ENCODE peak calls at places on chromosomes 12 and 14, in eight cellular contexts. One of them, this sample, is unnamed.

GRCh38 chr12:93466625-93467350 is 526 bp upstream of the MRPL42 start:
- DNase-seq in GM23248: no peak
- DNase-seq in HCT116: no peak
- DNase-seq in OCI-LY7: no peak
- DNase-seq in SK-N-SH: no peak
- DNase-seq in GM23338: no peak
- DNase-seq in PC-3: no peak
- DNase-seq in hepatocyte: no peak
- DNase-seq in this sample: no peak

GRCh38 chr14:54567634-54568561 is 970 bp downstream of the SAMD4A start:
- DNase-seq in GM23248: peak
- DNase-seq in HCT116: no peak
- DNase-seq in OCI-LY7: peak
- DNase-seq in SK-N-SH: peak
- DNase-seq in GM23338: peak
- DNase-seq in PC-3: peak
- DNase-seq in hepatocyte: peak
- DNase-seq in this sample: peak

GRCh38 chr14:29227631-29228030 is 461.0 kb downstream of the FOXG1 start:
- DNase-seq in GM23248: peak
- DNase-seq in HCT116: no peak
- DNase-seq in OCI-LY7: no peak
- DNase-seq in SK-N-SH: no peak
- DNase-seq in GM23338: no peak
- DNase-seq in PC-3: no peak
- DNase-seq in hepatocyte: no peak
- DNase-seq in this sample: no peak

GRCh38 chr12:4849946-4850345 is 59.8 kb upstream of the KCNA1 start:
- DNase-seq in GM23248: no peak
- DNase-seq in HCT116: no peak
- DNase-seq in OCI-LY7: no peak
- DNase-seq in SK-N-SH: no peak
- DNase-seq in GM23338: no peak
- DNase-seq in PC-3: no peak
- DNase-seq in hepatocyte: no peak
- DNase-seq in this sample: no peak

GRCh38 chr14:90837355-90837754 is 21.1 kb upstream of the TTC7B start:
- DNase-seq in GM23248: peak
- DNase-seq in HCT116: no peak
- DNase-seq in OCI-LY7: no peak
- DNase-seq in SK-N-SH: no peak
- DNase-seq in GM23338: no peak
- DNase-seq in PC-3: no peak
- DNase-seq in hepatocyte: no peak
- DNase-seq in this sample: no peak

GRCh38 chr12:31599053-31599452 is 8.1 kb upstream of the DENND5B start:
- DNase-seq in GM23248: no peak
- DNase-seq in HCT116: no peak
- DNase-seq in OCI-LY7: peak
- DNase-seq in SK-N-SH: no peak
- DNase-seq in GM23338: no peak
- DNase-seq in PC-3: no peak
- DNase-seq in hepatocyte: no peak
- DNase-seq in this sample: no peak

GRCh38 chr12:60148109-60148508 is 552.3 kb downstream of the SLC16A7 start:
- DNase-seq in GM23248: peak
- DNase-seq in HCT116: no peak
- DNase-seq in OCI-LY7: no peak
- DNase-seq in SK-N-SH: no peak
- DNase-seq in GM23338: no peak
- DNase-seq in PC-3: peak
- DNase-seq in hepatocyte: peak
- DNase-seq in this sample: no peak

GRCh38 chr12:52696588-52696987 is 6.7 kb downstream of the KRT77 start:
- DNase-seq in GM23248: no peak
- DNase-seq in HCT116: no peak
- DNase-seq in OCI-LY7: no peak
- DNase-seq in SK-N-SH: no peak
- DNase-seq in GM23338: no peak
- DNase-seq in PC-3: no peak
- DNase-seq in hepatocyte: no peak
- DNase-seq in this sample: no peak

GRCh38 chr14:50531595-50532501 is 521 bp downstream of the MAP4K5 start:
- DNase-seq in GM23248: peak
- DNase-seq in HCT116: no peak
- DNase-seq in OCI-LY7: peak
- DNase-seq in SK-N-SH: peak
- DNase-seq in GM23338: peak
- DNase-seq in PC-3: peak
- DNase-seq in hepatocyte: peak
- DNase-seq in this sample: peak

GRCh38 chr14:49586673-49587460 is 687 bp upstream of the RPS29 start:
- DNase-seq in GM23248: peak
- DNase-seq in HCT116: peak
- DNase-seq in OCI-LY7: peak
- DNase-seq in SK-N-SH: peak
- DNase-seq in GM23338: peak
- DNase-seq in PC-3: peak
- DNase-seq in hepatocyte: peak
- DNase-seq in this sample: peak

GRCh38 chr12:127667131-127667685 is 599.8 kb upstream of the TMEM132C start:
- DNase-seq in GM23248: no peak
- DNase-seq in HCT116: no peak
- DNase-seq in OCI-LY7: no peak
- DNase-seq in SK-N-SH: no peak
- DNase-seq in GM23338: no peak
- DNase-seq in PC-3: no peak
- DNase-seq in hepatocyte: no peak
- DNase-seq in this sample: no peak

GRCh38 chr12:106108187-106108816 is 30.5 kb downstream of the NUAK1 start:
- DNase-seq in GM23248: peak
- DNase-seq in HCT116: no peak
- DNase-seq in OCI-LY7: no peak
- DNase-seq in SK-N-SH: no peak
- DNase-seq in GM23338: peak
- DNase-seq in PC-3: no peak
- DNase-seq in hepatocyte: peak
- DNase-seq in this sample: no peak

GRCh38 chr12:96698521-96698920 is 208.5 kb upstream of the NEDD1 start:
- DNase-seq in GM23248: peak
- DNase-seq in HCT116: no peak
- DNase-seq in OCI-LY7: no peak
- DNase-seq in SK-N-SH: no peak
- DNase-seq in GM23338: peak
- DNase-seq in PC-3: peak
- DNase-seq in hepatocyte: no peak
- DNase-seq in this sample: no peak

GRCh38 chr14:94581127-94581999 is at the start of gene SERPINA5:
- DNase-seq in GM23248: peak
- DNase-seq in HCT116: no peak
- DNase-seq in OCI-LY7: no peak
- DNase-seq in SK-N-SH: peak
- DNase-seq in GM23338: peak
- DNase-seq in PC-3: peak
- DNase-seq in hepatocyte: peak
- DNase-seq in this sample: peak

GRCh38 chr14:51614707-51615106 is 37.0 kb upstream of the FRMD6 start:
- DNase-seq in GM23248: peak
- DNase-seq in HCT116: no peak
- DNase-seq in OCI-LY7: no peak
- DNase-seq in SK-N-SH: no peak
- DNase-seq in GM23338: no peak
- DNase-seq in PC-3: no peak
- DNase-seq in hepatocyte: no peak
- DNase-seq in this sample: no peak

DNA sequence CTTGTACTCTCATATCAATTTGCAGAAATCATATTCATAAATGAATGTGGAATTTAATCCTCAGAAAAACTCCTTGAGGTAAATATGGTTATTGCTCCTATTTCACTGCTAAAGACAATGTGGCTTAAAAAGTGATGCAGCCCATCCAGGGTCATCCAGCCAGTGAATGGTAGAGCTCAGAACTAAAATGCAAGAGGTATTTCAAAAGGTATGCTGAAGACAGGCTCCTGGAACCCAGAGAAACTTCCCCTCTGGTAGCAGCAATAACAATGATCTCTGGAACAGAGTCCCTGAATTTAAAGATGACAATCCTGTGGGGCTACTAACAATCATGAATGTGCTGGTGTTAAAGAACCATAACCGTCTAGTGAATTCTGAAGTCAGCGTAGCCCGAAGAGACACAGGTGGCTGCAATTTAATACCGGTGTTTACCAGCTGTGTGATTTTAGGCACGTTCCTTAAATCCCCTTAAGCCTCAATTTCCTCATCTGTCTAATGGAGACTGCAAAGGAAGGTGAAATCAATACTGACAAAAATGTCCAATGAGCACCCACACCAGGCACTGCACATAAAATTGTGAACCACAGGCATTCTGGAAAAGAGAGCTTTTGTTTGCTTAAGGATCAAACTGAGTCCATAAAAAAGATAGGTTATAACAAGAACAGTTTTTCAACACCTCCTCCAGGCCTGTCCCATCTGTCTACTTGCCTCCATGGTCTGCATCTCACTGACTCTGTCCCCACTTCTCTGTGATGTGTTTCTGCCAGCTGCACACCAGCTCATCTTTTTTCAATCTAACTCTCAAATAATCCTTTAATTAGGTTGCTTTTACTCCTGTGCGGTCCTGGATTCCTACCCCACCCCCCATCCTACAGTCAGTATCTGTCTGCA is 10.5 kb downstream of the TM7SF3 start:
- DNase-seq in GM23248: no peak
- DNase-seq in HCT116: no peak
- DNase-seq in OCI-LY7: peak
- DNase-seq in SK-N-SH: peak
- DNase-seq in GM23338: peak
- DNase-seq in PC-3: peak
- DNase-seq in hepatocyte: no peak
- DNase-seq in this sample: peak
- TF ChIP-seq EZH2phosphoT487 in GM23248: no peak
- TF ChIP-seq EZH2phosphoT487 in HCT116: no peak
- TF ChIP-seq EZH2phosphoT487 in OCI-LY7: no peak
- TF ChIP-seq EZH2phosphoT487 in SK-N-SH: no peak
- TF ChIP-seq EZH2phosphoT487 in GM23338: no peak
- TF ChIP-seq EZH2phosphoT487 in PC-3: no peak
- TF ChIP-seq EZH2phosphoT487 in hepatocyte: no peak
- TF ChIP-seq EZH2phosphoT487 in this sample: no peak

DNA sequence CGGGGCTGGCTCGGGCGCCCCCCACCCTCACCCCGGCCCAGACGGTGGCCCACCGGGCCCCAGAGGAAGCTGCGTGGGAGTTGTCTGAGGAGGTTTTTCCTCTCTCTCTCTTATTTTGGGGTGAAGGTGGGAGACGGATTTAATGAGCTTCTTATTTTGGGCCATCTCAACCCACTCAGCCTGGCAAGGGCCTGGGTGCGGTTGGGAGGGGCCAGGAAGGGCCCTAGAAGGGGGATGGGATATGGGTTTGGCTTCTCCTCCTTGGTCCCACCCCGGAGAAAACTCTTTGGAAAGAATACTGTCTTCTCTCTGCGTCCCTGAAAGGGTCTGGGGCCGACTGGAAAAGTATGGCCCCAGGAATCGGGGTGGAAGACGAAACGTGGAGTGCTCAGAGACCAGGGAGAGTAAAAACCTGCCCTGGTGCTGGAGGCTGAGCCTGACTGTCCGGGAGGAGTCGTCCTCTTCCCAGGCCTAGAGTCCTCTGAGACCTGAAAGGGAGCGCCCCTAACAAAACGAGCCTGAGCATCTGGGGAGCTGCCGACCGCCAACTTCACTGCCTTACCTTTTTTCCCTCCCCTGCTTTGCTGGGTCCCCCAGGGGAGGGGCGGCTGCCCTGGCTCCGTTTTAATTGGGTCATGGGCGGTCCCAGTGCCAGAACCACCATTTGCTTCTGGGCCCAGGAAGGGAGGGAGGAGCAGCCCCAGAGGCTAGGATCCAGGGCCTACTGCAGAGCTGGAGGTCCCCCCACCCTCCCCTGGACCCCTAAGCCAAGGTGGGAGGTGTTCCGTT is 1.6 kb downstream of the MMP14 start:
- DNase-seq in GM23248: peak
- DNase-seq in HCT116: no peak
- DNase-seq in OCI-LY7: no peak
- DNase-seq in SK-N-SH: no peak
- DNase-seq in GM23338: peak
- DNase-seq in PC-3: peak
- DNase-seq in hepatocyte: peak
- DNase-seq in this sample: no peak
- H2AFZ ChIP-seq in GM23248: no peak
- H2AFZ ChIP-seq in HCT116: no peak
- H2AFZ ChIP-seq in OCI-LY7: no peak
- H2AFZ ChIP-seq in SK-N-SH: no peak
- H2AFZ ChIP-seq in GM23338: peak
- H2AFZ ChIP-seq in PC-3: peak
- H2AFZ ChIP-seq in hepatocyte: peak
- H2AFZ ChIP-seq in this sample: peak

GRCh38 chr12:122093098-122093883 is 14.7 kb downstream of the MLXIP start:
- DNase-seq in GM23248: no peak
- DNase-seq in HCT116: no peak
- DNase-seq in OCI-LY7: no peak
- DNase-seq in SK-N-SH: no peak
- DNase-seq in GM23338: no peak
- DNase-seq in PC-3: no peak
- DNase-seq in hepatocyte: no peak
- DNase-seq in this sample: no peak
- H3K27ac ChIP-seq in GM23248: no peak
- H3K27ac ChIP-seq in HCT116: peak
- H3K27ac ChIP-seq in OCI-LY7: no peak
- H3K27ac ChIP-seq in SK-N-SH: no peak
- H3K27ac ChIP-seq in GM23338: no peak
- H3K27ac ChIP-seq in PC-3: no peak
- H3K27ac ChIP-seq in hepatocyte: peak
- H3K27ac ChIP-seq in this sample: no peak

GRCh38 chr12:57863676-57864075 is 17.1 kb upstream of the CTDSP2 start:
- DNase-seq in GM23248: no peak
- DNase-seq in HCT116: no peak
- DNase-seq in OCI-LY7: no peak
- DNase-seq in SK-N-SH: no peak
- DNase-seq in GM23338: no peak
- DNase-seq in PC-3: no peak
- DNase-seq in hepatocyte: no peak
- DNase-seq in this sample: no peak

GRCh38 chr12:57861967-57862366 is 15.4 kb upstream of the CTDSP2 start:
- DNase-seq in GM23248: no peak
- DNase-seq in HCT116: no peak
- DNase-seq in OCI-LY7: no peak
- DNase-seq in SK-N-SH: no peak
- DNase-seq in GM23338: no peak
- DNase-seq in PC-3: no peak
- DNase-seq in hepatocyte: no peak
- DNase-seq in this sample: no peak

GRCh38 chr12:57864811-57865751 is 18.6 kb upstream of the CTDSP2 start:
- DNase-seq in GM23248: peak
- DNase-seq in HCT116: peak
- DNase-seq in OCI-LY7: no peak
- DNase-seq in SK-N-SH: no peak
- DNase-seq in GM23338: peak
- DNase-seq in PC-3: peak
- DNase-seq in hepatocyte: peak
- DNase-seq in this sample: peak

GRCh38 chr12:57866308-57867019 is 19.9 kb upstream of the CTDSP2 start:
- DNase-seq in GM23248: no peak
- DNase-seq in HCT116: no peak
- DNase-seq in OCI-LY7: no peak
- DNase-seq in SK-N-SH: no peak
- DNase-seq in GM23338: no peak
- DNase-seq in PC-3: no peak
- DNase-seq in hepatocyte: no peak
- DNase-seq in this sample: no peak

GRCh38 chr12:57864382-57864781 is 17.9 kb upstream of the CTDSP2 start:
- DNase-seq in GM23248: peak
- DNase-seq in HCT116: no peak
- DNase-seq in OCI-LY7: no peak
- DNase-seq in SK-N-SH: peak
- DNase-seq in GM23338: peak
- DNase-seq in PC-3: no peak
- DNase-seq in hepatocyte: no peak
- DNase-seq in this sample: peak
- TF ChIP-seq EZH2phosphoT487 in GM23248: no peak
- TF ChIP-seq EZH2phosphoT487 in HCT116: no peak
- TF ChIP-seq EZH2phosphoT487 in OCI-LY7: no peak
- TF ChIP-seq EZH2phosphoT487 in SK-N-SH: no peak
- TF ChIP-seq EZH2phosphoT487 in GM23338: no peak
- TF ChIP-seq EZH2phosphoT487 in PC-3: no peak
- TF ChIP-seq EZH2phosphoT487 in hepatocyte: no peak
- TF ChIP-seq EZH2phosphoT487 in this sample: no peak

This sample was measured in neural progenitor cell.